ENCODE peak calls at places on chromosome 13, in ten cellular contexts. One of them, this sample, is unnamed.

GRCh38 chr13:76222511-76222910 is 586.4 kb downstream of the LMO7 start:
- DNase-seq in adipocyte: no peak
- DNase-seq in adrenal gland: no peak
- DNase-seq in tibial nerve: no peak
- DNase-seq in CD8-positive, alpha-beta memory T cell: no peak
- DNase-seq in HAP-1: no peak
- DNase-seq in left ventricle myocardium inferior: no peak
- DNase-seq in neuronal stem cell: no peak
- DNase-seq in body of pancreas: no peak
- DNase-seq in stomach: no peak
- DNase-seq in this sample: no peak

GRCh38 chr13:18962168-18962734 is 219.4 kb downstream of the TUBA3C start:
- DNase-seq in stomach: no peak
- DNase-seq in HAP-1: no peak
- DNase-seq in adipocyte: no peak
- DNase-seq in tibial nerve: no peak
- DNase-seq in left ventricle myocardium inferior: no peak
- DNase-seq in neuronal stem cell: no peak
- DNase-seq in CD8-positive, alpha-beta memory T cell: no peak
- DNase-seq in adrenal gland: no peak
- DNase-seq in body of pancreas: no peak
- DNase-seq in this sample: no peak

GRCh38 chr13:31213681-31214289 is 14.0 kb downstream of the B3GLCT start:
- DNase-seq in adrenal gland: no peak
- DNase-seq in CD8-positive, alpha-beta memory T cell: no peak
- DNase-seq in tibial nerve: no peak
- DNase-seq in body of pancreas: no peak
- DNase-seq in neuronal stem cell: no peak
- DNase-seq in adipocyte: peak; percentile 47
- DNase-seq in stomach: no peak
- DNase-seq in left ventricle myocardium inferior: no peak
- DNase-seq in HAP-1: no peak
- DNase-seq in this sample: no peak

GRCh38 chr13:20064128-20064527 is 96.7 kb downstream of the GJA3 start:
- DNase-seq in adrenal gland: no peak
- DNase-seq in adipocyte: peak; percentile 40
- DNase-seq in HAP-1: no peak
- DNase-seq in stomach: no peak
- DNase-seq in CD8-positive, alpha-beta memory T cell: no peak
- DNase-seq in neuronal stem cell: no peak
- DNase-seq in left ventricle myocardium inferior: no peak
- DNase-seq in body of pancreas: no peak
- DNase-seq in tibial nerve: no peak
- DNase-seq in this sample: no peak

GRCh38 chr13:51330741-51331140 is 8.8 kb upstream of the SERPINE3 start:
- DNase-seq in adrenal gland: no peak
- DNase-seq in left ventricle myocardium inferior: no peak
- DNase-seq in body of pancreas: no peak
- DNase-seq in CD8-positive, alpha-beta memory T cell: no peak
- DNase-seq in HAP-1: no peak
- DNase-seq in adipocyte: no peak
- DNase-seq in neuronal stem cell: no peak
- DNase-seq in stomach: no peak
- DNase-seq in tibial nerve: no peak
- DNase-seq in this sample: no peak

GRCh38 chr13:43830481-43830873 is 43.7 kb upstream of the ENOX1 start:
- DNase-seq in tibial nerve: no peak
- DNase-seq in stomach: no peak
- DNase-seq in left ventricle myocardium inferior: no peak
- DNase-seq in HAP-1: no peak
- DNase-seq in neuronal stem cell: no peak
- DNase-seq in adipocyte: peak; percentile 94
- DNase-seq in CD8-positive, alpha-beta memory T cell: no peak
- DNase-seq in body of pancreas: no peak
- DNase-seq in adrenal gland: no peak
- DNase-seq in this sample: no peak

GRCh38 chr13:104984296-104984818 is 1551.1 kb downstream of the EFNB2 start:
- DNase-seq in CD8-positive, alpha-beta memory T cell: peak; percentile 43
- DNase-seq in neuronal stem cell: no peak
- DNase-seq in adrenal gland: peak; percentile 49
- DNase-seq in HAP-1: no peak
- DNase-seq in adipocyte: peak; percentile 69
- DNase-seq in tibial nerve: peak; percentile 21
- DNase-seq in body of pancreas: peak; percentile 33
- DNase-seq in stomach: peak; percentile 39
- DNase-seq in left ventricle myocardium inferior: peak; percentile 49
- DNase-seq in this sample: no peak

GRCh38 chr13:42549555-42549941 is 24.4 kb upstream of the TNFSF11 start:
- DNase-seq in left ventricle myocardium inferior: no peak
- DNase-seq in tibial nerve: no peak
- DNase-seq in body of pancreas: no peak
- DNase-seq in neuronal stem cell: no peak
- DNase-seq in adipocyte: no peak
- DNase-seq in CD8-positive, alpha-beta memory T cell: no peak
- DNase-seq in HAP-1: no peak
- DNase-seq in stomach: no peak
- DNase-seq in adrenal gland: no peak
- DNase-seq in this sample: no peak

GRCh38 chr13:72651196-72651595 is 76.2 kb downstream of the MZT1 start:
- DNase-seq in CD8-positive, alpha-beta memory T cell: no peak
- DNase-seq in HAP-1: peak; percentile 31
- DNase-seq in left ventricle myocardium inferior: no peak
- DNase-seq in adrenal gland: no peak
- DNase-seq in adipocyte: no peak
- DNase-seq in tibial nerve: no peak
- DNase-seq in body of pancreas: no peak
- DNase-seq in stomach: no peak
- DNase-seq in neuronal stem cell: peak; percentile 23
- DNase-seq in this sample: no peak

GRCh38 chr13:20411638-20412342 is 113.9 kb downstream of the CRYL1 start:
- DNase-seq in tibial nerve: no peak
- DNase-seq in stomach: no peak
- DNase-seq in body of pancreas: no peak
- DNase-seq in adipocyte: no peak
- DNase-seq in HAP-1: no peak
- DNase-seq in left ventricle myocardium inferior: no peak
- DNase-seq in neuronal stem cell: no peak
- DNase-seq in CD8-positive, alpha-beta memory T cell: no peak
- DNase-seq in adrenal gland: no peak
- DNase-seq in this sample: peak; percentile 45

GRCh38 chr13:92500192-92500591 is 726.4 kb upstream of the GPC6 start:
- DNase-seq in adrenal gland: no peak
- DNase-seq in CD8-positive, alpha-beta memory T cell: no peak
- DNase-seq in tibial nerve: no peak
- DNase-seq in neuronal stem cell: no peak
- DNase-seq in stomach: no peak
- DNase-seq in HAP-1: no peak
- DNase-seq in adipocyte: no peak
- DNase-seq in body of pancreas: no peak
- DNase-seq in left ventricle myocardium inferior: no peak
- DNase-seq in this sample: no peak

GRCh38 chr13:33520480-33520839 is 234.9 kb upstream of the STARD13 start:
- DNase-seq in left ventricle myocardium inferior: no peak
- DNase-seq in stomach: no peak
- DNase-seq in neuronal stem cell: no peak
- DNase-seq in tibial nerve: no peak
- DNase-seq in body of pancreas: no peak
- DNase-seq in HAP-1: no peak
- DNase-seq in CD8-positive, alpha-beta memory T cell: no peak
- DNase-seq in adrenal gland: no peak
- DNase-seq in adipocyte: no peak
- DNase-seq in this sample: no peak

GRCh38 chr13:23771966-23772365 is 117.2 kb downstream of the MIPEP start:
- DNase-seq in CD8-positive, alpha-beta memory T cell: no peak
- DNase-seq in left ventricle myocardium inferior: no peak
- DNase-seq in adipocyte: no peak
- DNase-seq in tibial nerve: no peak
- DNase-seq in stomach: no peak
- DNase-seq in HAP-1: no peak
- DNase-seq in adrenal gland: no peak
- DNase-seq in body of pancreas: no peak
- DNase-seq in neuronal stem cell: no peak
- DNase-seq in this sample: no peak

GRCh38 chr13:31968473-31968872 is 63.1 kb upstream of the FRY start:
- DNase-seq in adipocyte: no peak
- DNase-seq in HAP-1: no peak
- DNase-seq in stomach: peak; percentile 76
- DNase-seq in CD8-positive, alpha-beta memory T cell: no peak
- DNase-seq in body of pancreas: peak; percentile 62
- DNase-seq in left ventricle myocardium inferior: no peak
- DNase-seq in tibial nerve: no peak
- DNase-seq in neuronal stem cell: no peak
- DNase-seq in adrenal gland: peak; percentile 37
- DNase-seq in this sample: no peak

GRCh38 chr13:112204376-112204775 is 137.4 kb downstream of the SOX1 start:
- DNase-seq in adipocyte: no peak
- DNase-seq in stomach: no peak
- DNase-seq in CD8-positive, alpha-beta memory T cell: no peak
- DNase-seq in HAP-1: no peak
- DNase-seq in neuronal stem cell: no peak
- DNase-seq in adrenal gland: no peak
- DNase-seq in left ventricle myocardium inferior: no peak
- DNase-seq in tibial nerve: no peak
- DNase-seq in body of pancreas: no peak
- DNase-seq in this sample: no peak

GRCh38 chr13:112203614-112204013 is 136.7 kb downstream of the SOX1 start:
- DNase-seq in CD8-positive, alpha-beta memory T cell: no peak
- DNase-seq in adrenal gland: no peak
- DNase-seq in tibial nerve: no peak
- DNase-seq in HAP-1: no peak
- DNase-seq in left ventricle myocardium inferior: no peak
- DNase-seq in body of pancreas: no peak
- DNase-seq in neuronal stem cell: no peak
- DNase-seq in stomach: no peak
- DNase-seq in adipocyte: no peak
- DNase-seq in this sample: no peak

GRCh38 chr13:112205990-112206389 is 139.0 kb downstream of the SOX1 start:
- DNase-seq in stomach: no peak
- DNase-seq in body of pancreas: no peak
- DNase-seq in neuronal stem cell: no peak
- DNase-seq in left ventricle myocardium inferior: no peak
- DNase-seq in CD8-positive, alpha-beta memory T cell: no peak
- DNase-seq in HAP-1: no peak
- DNase-seq in adipocyte: no peak
- DNase-seq in tibial nerve: no peak
- DNase-seq in adrenal gland: no peak
- DNase-seq in this sample: no peak

GRCh38 chr13:112202966-112203365 is 136.0 kb downstream of the SOX1 start:
- DNase-seq in tibial nerve: no peak
- DNase-seq in neuronal stem cell: no peak
- DNase-seq in left ventricle myocardium inferior: no peak
- DNase-seq in adrenal gland: no peak
- DNase-seq in adipocyte: no peak
- DNase-seq in stomach: no peak
- DNase-seq in HAP-1: no peak
- DNase-seq in body of pancreas: no peak
- DNase-seq in CD8-positive, alpha-beta memory T cell: no peak
- DNase-seq in this sample: no peak

DNA sequence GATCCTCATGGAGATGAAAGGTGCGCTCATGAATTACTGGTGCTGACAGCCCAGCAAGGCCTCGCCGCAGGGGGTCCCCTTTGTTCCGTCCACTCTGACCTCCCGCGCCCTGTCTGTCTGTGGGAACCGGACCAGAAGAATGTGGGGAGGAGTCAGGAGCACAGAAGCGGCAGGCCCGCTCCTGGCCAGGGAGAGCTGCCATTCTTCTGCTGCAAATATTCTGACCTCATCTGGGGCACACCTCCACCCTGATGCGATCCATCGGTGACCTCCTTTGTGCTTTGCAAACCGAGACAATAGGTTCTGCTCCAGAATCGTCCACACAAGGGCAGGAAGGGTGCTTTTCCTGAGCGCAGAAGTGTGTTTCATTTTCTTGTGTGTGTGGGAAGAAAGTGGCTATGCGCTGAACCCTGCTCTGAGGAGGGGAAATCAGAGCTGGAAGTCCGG is 138.0 kb downstream of the SOX1 start:
- DNase-seq in adrenal gland: no peak
- DNase-seq in tibial nerve: no peak
- DNase-seq in adipocyte: no peak
- DNase-seq in body of pancreas: peak; percentile 40
- DNase-seq in HAP-1: no peak
- DNase-seq in CD8-positive, alpha-beta memory T cell: no peak
- DNase-seq in stomach: no peak
- DNase-seq in left ventricle myocardium inferior: peak; percentile 32
- DNase-seq in neuronal stem cell: peak; percentile 67
- DNase-seq in this sample: no peak
- H3K27me3 ChIP-seq in adrenal gland: peaks cover 11% of the 10 kb centered on the region
- H3K27me3 ChIP-seq in tibial nerve: peaks cover 61% of the 10 kb centered on the region
- H3K27me3 ChIP-seq in adipocyte: peaks cover 44% of the 10 kb centered on the region
- H3K27me3 ChIP-seq in body of pancreas: no peaks in the 10 kb centered on the region
- H3K27me3 ChIP-seq in HAP-1: peaks cover 24% of the 10 kb centered on the region
- H3K27me3 ChIP-seq in CD8-positive, alpha-beta memory T cell: no peaks in the 10 kb centered on the region
- H3K27me3 ChIP-seq in stomach: peaks cover 33% of the 10 kb centered on the region
- H3K27me3 ChIP-seq in left ventricle myocardium inferior: peaks cover 97% of the 10 kb centered on the region
- H3K27me3 ChIP-seq in neuronal stem cell: no peaks in the 10 kb centered on the region
- H3K27me3 ChIP-seq in this sample: no peaks in the 10 kb centered on the region

DNA sequence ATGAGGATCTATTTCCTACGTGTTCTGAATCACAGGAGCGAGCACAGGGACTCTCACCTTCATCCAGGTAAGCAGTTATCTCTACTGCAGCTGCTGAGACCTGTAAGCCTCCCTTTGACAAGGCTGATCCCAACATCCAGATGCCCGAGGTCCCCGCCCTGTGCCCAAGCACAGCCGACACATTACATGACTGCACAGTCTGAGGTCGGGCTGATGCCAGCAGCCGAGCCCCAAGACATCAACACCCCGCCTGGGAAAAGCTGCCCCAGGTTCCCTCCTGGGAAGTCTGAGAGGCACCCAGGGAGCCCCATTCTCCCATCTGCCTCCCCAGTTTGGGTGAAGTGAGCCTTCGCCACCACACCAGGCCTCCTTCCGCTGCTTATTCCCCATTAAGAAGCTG is 95.9 kb downstream of the COL4A1 start:
- DNase-seq in CD8-positive, alpha-beta memory T cell: no peak
- DNase-seq in adipocyte: no peak
- DNase-seq in tibial nerve: no peak
- DNase-seq in stomach: no peak
- DNase-seq in adrenal gland: no peak
- DNase-seq in HAP-1: no peak
- DNase-seq in neuronal stem cell: no peak
- DNase-seq in body of pancreas: no peak
- DNase-seq in left ventricle myocardium inferior: no peak
- DNase-seq in this sample: no peak
- H3K4me1 ChIP-seq in CD8-positive, alpha-beta memory T cell: no peaks in the 10 kb centered on the region
- H3K4me1 ChIP-seq in adipocyte: peaks cover 20% of the 10 kb centered on the region
- H3K4me1 ChIP-seq in tibial nerve: peaks cover 15% of the 10 kb centered on the region
- H3K4me1 ChIP-seq in stomach: peaks cover 17% of the 10 kb centered on the region
- H3K4me1 ChIP-seq in adrenal gland: no peaks in the 10 kb centered on the region
- H3K4me1 ChIP-seq in HAP-1: no peaks in the 10 kb centered on the region
- H3K4me1 ChIP-seq in neuronal stem cell: peaks cover under 1% of the 10 kb centered on the region
- H3K4me1 ChIP-seq in body of pancreas: no peaks in the 10 kb centered on the region
- H3K4me1 ChIP-seq in left ventricle myocardium inferior: peaks cover 30% of the 10 kb centered on the region
- H3K4me1 ChIP-seq in this sample: no peaks in the 10 kb centered on the region

GRCh38 chr13:111974065-111974640 is 92.8 kb upstream of the SOX1 start:
- DNase-seq in body of pancreas: no peak
- DNase-seq in neuronal stem cell: no peak
- DNase-seq in CD8-positive, alpha-beta memory T cell: no peak
- DNase-seq in HAP-1: no peak
- DNase-seq in stomach: no peak
- DNase-seq in adrenal gland: no peak
- DNase-seq in left ventricle myocardium inferior: no peak
- DNase-seq in tibial nerve: no peak
- DNase-seq in adipocyte: no peak
- DNase-seq in this sample: no peak
- H3K27me3 ChIP-seq in body of pancreas: peaks cover 12% of the 10 kb centered on the region
- H3K27me3 ChIP-seq in neuronal stem cell: no peaks in the 10 kb centered on the region
- H3K27me3 ChIP-seq in CD8-positive, alpha-beta memory T cell: no peaks in the 10 kb centered on the region
- H3K27me3 ChIP-seq in HAP-1: no peaks in the 10 kb centered on the region
- H3K27me3 ChIP-seq in stomach: peaks cover 24% of the 10 kb centered on the region
- H3K27me3 ChIP-seq in adrenal gland: peaks cover 25% of the 10 kb centered on the region
- H3K27me3 ChIP-seq in left ventricle myocardium inferior: peaks cover 65% of the 10 kb centered on the region
- H3K27me3 ChIP-seq in tibial nerve: no peaks in the 10 kb centered on the region
- H3K27me3 ChIP-seq in adipocyte: peaks cover 6% of the 10 kb centered on the region
- H3K27me3 ChIP-seq in this sample: no peaks in the 10 kb centered on the region

GRCh38 chr13:103033999-103034398 is 32.2 kb downstream of the SLC10A2 start:
- DNase-seq in adrenal gland: no peak
- DNase-seq in left ventricle myocardium inferior: no peak
- DNase-seq in neuronal stem cell: no peak
- DNase-seq in stomach: no peak
- DNase-seq in body of pancreas: no peak
- DNase-seq in adipocyte: no peak
- DNase-seq in tibial nerve: no peak
- DNase-seq in HAP-1: no peak
- DNase-seq in CD8-positive, alpha-beta memory T cell: no peak
- DNase-seq in this sample: no peak
- H3K4me1 ChIP-seq in adrenal gland: no peaks in the 10 kb centered on the region
- H3K4me1 ChIP-seq in left ventricle myocardium inferior: no peaks in the 10 kb centered on the region
- H3K4me1 ChIP-seq in neuronal stem cell: no peaks in the 10 kb centered on the region
- H3K4me1 ChIP-seq in stomach: no peaks in the 10 kb centered on the region
- H3K4me1 ChIP-seq in body of pancreas: no peaks in the 10 kb centered on the region
- H3K4me1 ChIP-seq in adipocyte: peaks cover 4% of the 10 kb centered on the region
- H3K4me1 ChIP-seq in tibial nerve: no peaks in the 10 kb centered on the region
- H3K4me1 ChIP-seq in HAP-1: no peaks in the 10 kb centered on the region
- H3K4me1 ChIP-seq in CD8-positive, alpha-beta memory T cell: no peaks in the 10 kb centered on the region
- H3K4me1 ChIP-seq in this sample: no peaks in the 10 kb centered on the region

This sample was measured in naive thymus-derived CD4-positive, alpha-beta T cell.